ENCODE peak calls at places on chromosomes 2 and 18, in four cellular contexts. C is uterus, T is MCF 10A, W is left ventricle myocardium inferior. D is an unnamed sample.
A peak's percentile ranks its signal among the peaks of the same experiment; 100 is the strongest.

GRCh38 chr2:100563407-100564247 is 834 bp downstream of the PDCL3 start:
- DNase-seq in T (peak; percentile 5), C (no peak), W (no peak), D (no peak)

GRCh38 chr2:228556707-228557106 is 375.2 kb upstream of the SPHKAP start:
- DNase-seq in T (peak; percentile 76), C (no peak), W (no peak), D (no peak)

GRCh38 chr2:201932511-201932910 is 101.1 kb upstream of the FZD7 start:
- DNase-seq in T (no peak), C (no peak), W (no peak), D (no peak)

GRCh38 chr2:224038049-224038829 is 847 bp downstream of the SERPINE2 start:
- DNase-seq in W (peak; percentile 32), C (peak; percentile 16), T (peak; percentile 63), D (peak; percentile 56)

GRCh38 chr2:95044598-95044997 is 19.1 kb downstream of the MAL start:
- DNase-seq in C (no peak), W (no peak), T (no peak), D (no peak)

GRCh38 chr18:65748321-65748720 is 2.5 kb upstream of the CDH7 start:
- DNase-seq in W (no peak), T (no peak), C (no peak), D (no peak)

GRCh38 chr2:99035920-99036319 is 99.9 kb upstream of the CRACDL start:
- DNase-seq in C (no peak), T (no peak), W (no peak), D (no peak)

GRCh38 chr2:9481257-9481922 is 7.0 kb downstream of the IAH1 start:
- DNase-seq in C (no peak), W (no peak), T (no peak), D (no peak)

GRCh38 chr2:20467789-20468548 is 21.1 kb downstream of the RHOB start:
- DNase-seq in C (no peak), T (no peak), W (no peak), D (no peak)

GRCh38 chr2:130836501-130837174 is at the start of gene ARHGEF4:
- DNase-seq in C (no peak), W (no peak), T (peak; percentile 68), D (peak; percentile 54)
- TF ChIP-seq CTCF in C (no peak), W (no peak), T (no peak), D (no peak)

DNA sequence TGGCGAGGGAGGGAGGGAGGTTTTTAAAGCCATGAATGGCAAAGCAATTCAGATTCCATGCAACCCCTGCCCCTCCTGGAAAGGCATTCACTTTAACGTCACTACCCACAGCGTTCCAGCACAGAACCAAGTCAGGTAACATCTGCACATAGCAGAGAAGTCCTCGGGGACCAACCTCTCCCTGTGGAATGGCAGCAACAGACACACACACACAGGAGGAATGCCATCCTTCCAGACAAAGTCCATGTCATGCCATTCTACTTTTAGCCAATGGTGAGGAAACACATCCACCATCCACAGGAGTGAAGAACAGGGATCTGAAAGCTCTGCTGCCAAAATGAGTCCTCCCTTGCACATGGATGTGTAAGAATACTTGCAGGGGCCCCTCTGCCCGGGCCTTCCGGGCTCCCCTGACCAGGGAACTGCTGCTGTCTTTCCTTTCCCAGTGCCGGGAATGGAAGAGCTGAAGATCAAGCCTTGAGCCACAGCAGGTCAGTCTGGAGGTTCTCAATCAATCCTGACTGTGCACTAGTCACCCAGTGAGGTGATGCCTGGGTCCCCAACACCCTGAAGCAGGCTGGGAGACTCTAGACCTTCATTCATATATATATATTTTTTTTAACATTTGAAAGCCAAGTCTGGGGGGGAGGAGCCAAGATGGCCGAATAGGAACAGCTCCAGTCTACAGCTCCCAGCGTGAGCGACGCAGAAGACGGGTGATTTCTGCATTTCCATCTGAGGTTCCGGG is 63.7 kb downstream of the UXS1 start:
- DNase-seq in W (no peak), T (peak; percentile 10), C (no peak), D (no peak)
- TF ChIP-seq CTCF in W (no peak), T (no peak), C (no peak), D (no peak)

DNA sequence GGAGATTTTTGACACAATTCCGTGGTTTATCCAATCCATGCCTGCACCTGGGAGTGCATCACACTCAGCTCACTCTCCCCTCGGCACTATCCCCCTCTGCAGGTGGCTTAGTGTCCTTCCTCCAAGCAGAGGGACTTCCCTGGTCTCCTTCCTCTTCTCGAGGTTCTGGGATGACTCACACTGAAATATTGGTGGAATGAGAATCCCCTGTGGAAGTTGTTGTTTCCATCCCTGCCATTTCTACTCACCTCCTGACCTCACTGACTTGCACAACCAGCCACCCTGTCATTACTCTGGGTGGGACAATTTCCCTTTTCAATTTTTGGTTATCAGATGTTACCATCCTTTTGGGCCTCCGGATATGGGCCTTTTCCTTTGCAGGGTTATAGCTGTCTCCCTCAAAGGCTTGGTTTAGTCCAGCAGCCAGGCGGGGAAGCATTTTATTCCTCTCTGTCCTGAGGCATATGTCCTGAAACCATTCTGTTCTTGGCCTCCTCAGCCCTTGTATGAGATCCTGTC is 59.9 kb downstream of the PTPRM start:
- DNase-seq in W (no peak), C (no peak), T (peak; percentile 85), D (no peak)
- TF ChIP-seq CTCF in W (peak; percentile 28), C (no peak), T (no peak), D (no peak)

GRCh38 chr2:64608867-64609228 is 44.9 kb downstream of the SERTAD2 start:
- DNase-seq in C (no peak), W (peak; percentile 28), T (no peak), D (no peak)

GRCh38 chr2:64609229-64609994 is 44.3 kb downstream of the SERTAD2 start:
- DNase-seq in C (peak; percentile 50), T (no peak), W (peak; percentile 71), D (peak; percentile 65)

GRCh38 chr2:64605991-64606494 is 47.7 kb downstream of the SERTAD2 start:
- DNase-seq in T (no peak), C (no peak), W (no peak), D (no peak)

GRCh38 chr2:64606495-64607363 is 47.0 kb downstream of the SERTAD2 start:
- DNase-seq in C (peak; percentile 91), W (peak; percentile 88), T (peak; percentile 82), D (peak; percentile 93)

DNA sequence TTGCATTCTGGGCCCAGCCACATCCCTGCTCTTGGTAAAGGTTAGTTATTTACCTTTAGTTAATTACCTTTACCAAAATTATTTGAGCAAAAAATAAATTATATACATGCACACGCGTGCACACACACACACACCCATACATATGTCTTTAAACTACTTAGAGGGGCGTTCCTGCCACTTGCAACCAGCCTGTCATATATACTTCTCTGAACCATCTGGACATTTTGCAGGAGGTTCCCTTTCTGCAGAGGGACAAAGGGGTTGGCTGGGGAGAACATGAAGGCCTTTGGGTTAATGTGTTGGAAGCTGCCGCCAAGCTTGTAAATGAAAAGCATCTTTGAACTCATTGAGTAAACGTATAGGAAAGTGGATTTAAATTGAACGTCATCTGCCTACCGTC is 46.3 kb downstream of the SERTAD2 start:
- DNase-seq in T (no peak), C (no peak), W (no peak), D (no peak)
- TF ChIP-seq CTCF in T (no peak), C (no peak), W (no peak), D (no peak)

GRCh38 chr2:54084600-54084999 is 30.8 kb upstream of the ACYP2 start:
- DNase-seq in T (peak; percentile 40), C (no peak), W (no peak), D (peak; percentile 44)
- TF ChIP-seq CTCF in T (peak; percentile 31), C (no peak), W (peak; percentile 54), D (no peak)

GRCh38 chr18:70450658-70451253 is 161.9 kb downstream of the SOCS6 start:
- DNase-seq in W (no peak), C (no peak), T (no peak), D (no peak)
- TF ChIP-seq CTCF in W (peak; percentile 50), C (no peak), T (peak; percentile 47), D (no peak)

GRCh38 chr2:234753701-234754100 is 198.1 kb upstream of the SH3BP4 start:
- DNase-seq in W (no peak), T (no peak), C (no peak), D (no peak)
- TF ChIP-seq CTCF in W (no peak), T (no peak), C (no peak), D (no peak)

DNA sequence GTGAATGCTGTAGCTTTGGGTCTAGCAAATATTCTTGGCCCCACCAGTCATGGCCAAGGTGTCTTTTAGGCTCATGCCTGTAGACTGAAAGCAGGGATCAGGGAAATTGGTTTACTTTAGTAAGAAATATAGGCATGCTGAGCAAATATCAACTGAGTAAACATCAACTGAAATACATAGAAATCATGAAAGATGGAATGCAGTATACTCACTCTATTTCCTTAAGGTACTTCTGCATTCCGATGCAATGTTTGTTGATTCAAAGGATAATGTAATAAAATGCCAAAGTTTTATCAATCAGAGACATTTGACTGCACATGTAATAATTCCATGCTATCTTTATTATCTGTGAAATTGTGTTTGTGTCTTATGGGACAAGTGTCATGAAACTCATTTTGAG is 19.6 kb upstream of the IL1R1 start:
- DNase-seq in T (no peak), C (no peak), W (no peak), D (no peak)
- TF ChIP-seq CTCF in T (no peak), C (no peak), W (no peak), D (no peak)